ENCODE peak calls at places on chromosomes 11 and 22, in nine cellular contexts. Z, U, G, H, S, F, I, K and R are unnamed samples.

GRCh38 chr11:97683733-97684132 is 1293.9 kb downstream of the JRKL start:
- DNase-seq in F (peak), H (no peak), G (no peak), I (peak), Z (no peak), S (no peak), U (no peak), K (no peak), R (peak)

GRCh38 chr22:20750461-20751184 is 23.3 kb upstream of the SERPIND1 start:
- DNase-seq in I (no peak), K (peak), S (peak), H (peak), Z (peak), U (peak), F (peak), G (peak), R (no peak)

GRCh38 chr22:20439928-20440575 is 2.4 kb upstream of the SCARF2 start:
- DNase-seq in K (no peak), S (no peak), F (no peak), Z (no peak), H (no peak), G (no peak), U (peak), I (no peak), R (peak)

GRCh38 chr11:132142102-132142501 is 771.7 kb downstream of the NTM start:
- DNase-seq in G (no peak), H (no peak), F (no peak), I (no peak), S (no peak), Z (no peak), U (no peak), K (no peak), R (no peak)

GRCh38 chr11:32392840-32393239 is 42.5 kb downstream of the WT1 start:
- DNase-seq in H (no peak), F (no peak), K (no peak), S (no peak), Z (no peak), U (no peak), I (no peak), G (no peak), R (no peak)

GRCh38 chr22:32539631-32540449 is 65.2 kb downstream of the FBXO7 start:
- DNase-seq in U (no peak), K (no peak), S (peak), F (no peak), I (peak), H (peak), G (no peak), Z (no peak), R (no peak)

GRCh38 chr11:10930961-10931760 is 73.3 kb upstream of the ZBED5 start:
- DNase-seq in K (peak), F (peak), U (peak), G (peak), Z (peak), S (peak), H (peak), I (peak), R (peak)

GRCh38 chr11:12496181-12497025 is 119.0 kb downstream of the PARVA start:
- DNase-seq in Z (peak), U (no peak), I (no peak), H (no peak), S (no peak), K (no peak), F (no peak), G (no peak), R (peak)

GRCh38 chr22:20011123-20011992 is 5.3 kb downstream of the ARVCF start:
- DNase-seq in U (no peak), F (no peak), H (no peak), I (no peak), K (no peak), S (no peak), Z (no peak), G (no peak), R (no peak)

GRCh38 chr11:121775276-121775675 is 322.5 kb upstream of the SORL1-AS1 start:
- DNase-seq in S (no peak), U (no peak), I (no peak), K (no peak), F (no peak), H (no peak), G (no peak), Z (no peak), R (no peak)

GRCh38 chr11:11149671-11150459 is 203.2 kb downstream of the CSNK2A3 start:
- DNase-seq in F (no peak), Z (no peak), S (no peak), G (no peak), K (no peak), I (peak), U (no peak), H (no peak), R (peak)

GRCh38 chr22:29306175-29306829 is at the start of gene GAS2L1:
- DNase-seq in G (peak), S (peak), Z (peak), K (peak), H (peak), I (peak), U (peak), F (peak), R (peak)

GRCh38 chr11:57395905-57396623 is 5.6 kb upstream of the PRG2 start:
- DNase-seq in F (no peak), H (no peak), S (no peak), U (no peak), G (no peak), Z (no peak), K (no peak), I (no peak), R (no peak)

GRCh38 chr11:57345555-57346151 is 7.5 kb downstream of the P2RX3 start:
- DNase-seq in G (peak), I (peak), F (peak), Z (peak), K (peak), U (peak), S (peak), H (peak), R (peak)

GRCh38 chr11:114262681-114263509 is 33.3 kb upstream of the NNMT start:
- DNase-seq in F (peak), K (peak), U (peak), Z (peak), H (no peak), S (peak), I (peak), G (peak), R (peak)

GRCh38 chr22:24807284-24807950 is 1.4 kb downstream of the SGSM1 start:
- DNase-seq in H (peak), S (no peak), Z (no peak), U (no peak), K (peak), F (peak), I (no peak), G (no peak), R (peak)

GRCh38 chr22:29782061-29782845 is 15.1 kb downstream of the UQCR10 start:
- DNase-seq in Z (peak), K (peak), U (peak), H (peak), S (peak), I (no peak), F (peak), G (peak), R (peak)

GRCh38 chr11:8808226-8808585 is 102.8 kb upstream of the AKIP1 start:
- DNase-seq in Z (no peak), K (peak), G (no peak), S (no peak), I (no peak), F (no peak), U (no peak), H (no peak), R (peak)

GRCh38 chr11:35649984-35650383 is 12.6 kb upstream of the TRIM44 start:
- DNase-seq in K (peak), I (no peak), Z (peak), S (peak), H (no peak), U (no peak), G (peak), F (peak), R (no peak)

GRCh38 chr11:17486666-17487065 is 10.0 kb upstream of the ABCC8 start:
- DNase-seq in G (no peak), I (no peak), H (no peak), Z (no peak), F (no peak), U (no peak), K (no peak), S (no peak), R (no peak)

GRCh38 chr22:49462795-49463194 is 364.9 kb downstream of the BRD1 start:
- DNase-seq in I (no peak), K (no peak), U (no peak), G (no peak), F (no peak), S (no peak), H (no peak), Z (no peak), R (peak)

GRCh38 chr22:49312601-49313000 is 515.1 kb downstream of the BRD1 start:
- DNase-seq in F (no peak), U (no peak), H (no peak), S (no peak), G (no peak), I (no peak), Z (no peak), K (no peak), R (peak)

GRCh38 chr11:118232659-118233058 is 7.8 kb upstream of the JAML start:
- DNase-seq in S (no peak), H (no peak), Z (no peak), K (no peak), G (no peak), I (no peak), U (no peak), F (no peak), R (no peak)

GRCh38 chr11:72821920-72822799 is 7.9 kb downstream of the ATG16L2 start:
- DNase-seq in H (peak), G (peak), F (peak), U (peak), I (peak), S (peak), K (peak), Z (peak), R (peak)

GRCh38 chr11:35365961-35366360 is 53.4 kb downstream of the SLC1A2 start:
- DNase-seq in G (peak), U (no peak), H (no peak), Z (peak), K (peak), F (peak), S (peak), I (no peak), R (no peak)

GRCh38 chr11:46497498-46497897 is 96.3 kb downstream of the AMBRA1 start:
- DNase-seq in G (no peak), S (no peak), Z (no peak), K (no peak), I (no peak), F (no peak), H (no peak), U (no peak), R (no peak)

GRCh38 chr11:45921561-45922424 is 663 bp upstream of the LARGE2 start:
- DNase-seq in I (peak), U (peak), S (no peak), H (peak), F (no peak), K (no peak), G (no peak), Z (no peak), R (peak)

GRCh38 chr11:112355726-112356125 is 95.1 kb upstream of the PLET1 start:
- DNase-seq in I (no peak), U (peak), Z (peak), F (peak), H (no peak), S (no peak), K (peak), G (peak), R (peak)

GRCh38 chr11:2576536-2576935 is 123.3 kb downstream of the KCNQ1OT1 start:
- DNase-seq in S (no peak), F (no peak), U (peak), G (no peak), Z (no peak), I (no peak), H (peak), K (no peak), R (peak)

GRCh38 chr22:28774378-28774777 is 1.9 kb downstream of the CCDC117 start:
- DNase-seq in Z (no peak), K (no peak), F (no peak), H (no peak), U (no peak), S (no peak), G (no peak), I (no peak), R (no peak)

GRCh38 chr11:32259641-32260081 is 168.8 kb downstream of the RCN1 start:
- DNase-seq in Z (peak), I (peak), G (peak), K (no peak), H (peak), F (peak), U (peak), S (peak), R (no peak)

GRCh38 chr11:59291228-59291627 is 67.5 kb upstream of the OR5AN1 start:
- DNase-seq in K (no peak), Z (no peak), F (no peak), S (no peak), U (no peak), G (no peak), H (no peak), I (no peak), R (no peak)

GRCh38 chr22:30287626-30288413 is 1.5 kb downstream of the CASTOR1 start:
- DNase-seq in G (peak), F (peak), S (peak), I (peak), H (peak), U (peak), Z (peak), K (peak), R (peak)

GRCh38 chr22:50469377-50470305 is 5.2 kb downstream of the SBF1 start:
- DNase-seq in H (peak), F (peak), U (peak), G (peak), I (peak), K (peak), S (peak), Z (peak), R (peak)

GRCh38 chr11:70555092-70555491 is 156.8 kb downstream of the CTTN start:
- DNase-seq in I (no peak), U (no peak), K (no peak), S (no peak), G (no peak), F (no peak), Z (no peak), H (no peak), R (no peak)

GRCh38 chr11:126419801-126420729 is 64.6 kb downstream of the ST3GAL4 start:
- DNase-seq in H (no peak), S (peak), U (no peak), F (peak), Z (peak), G (no peak), I (peak), K (no peak), R (no peak)

GRCh38 chr11:132312616-132313210 is 942.3 kb downstream of the NTM start:
- DNase-seq in I (no peak), K (peak), S (peak), F (peak), H (no peak), G (peak), Z (peak), U (no peak), R (peak)

GRCh38 chr11:100484948-100485347 is 202.1 kb upstream of the ARHGAP42 start:
- DNase-seq in U (no peak), I (no peak), S (no peak), H (no peak), Z (no peak), G (no peak), K (no peak), F (no peak), R (no peak)

GRCh38 chr11:66686100-66686785 is 8.6 kb upstream of the RBM4B start:
- DNase-seq in S (no peak), F (no peak), Z (no peak), G (no peak), H (no peak), K (peak), U (peak), I (no peak), R (no peak)

GRCh38 chr11:36818410-36818809 is 220.4 kb upstream of the RAG2 start:
- DNase-seq in K (peak), S (no peak), U (no peak), I (no peak), H (peak), G (no peak), F (no peak), Z (no peak), R (peak)
- TF ChIP-seq CTCF in K (peak), S (no peak), U (peak), I (peak), H (peak), G (peak), F (peak), Z (peak), R (peak)

GRCh38 chr22:43520632-43521039 is 108.8 kb downstream of the MPPED1 start:
- DNase-seq in I (no peak), F (no peak), S (no peak), U (no peak), H (no peak), Z (no peak), K (no peak), G (no peak), R (no peak)
- H3K4me3 ChIP-seq in I (no peak), F (no peak), S (no peak), U (no peak), H (no peak), Z (no peak), K (no peak), G (no peak), R (no peak)

GRCh38 chr11:14306481-14306880 is 52.5 kb downstream of the RRAS2 start:
- DNase-seq in H (no peak), G (no peak), Z (no peak), S (no peak), I (no peak), F (no peak), U (no peak), K (no peak), R (no peak)
- TF ChIP-seq CTCF in H (no peak), G (no peak), Z (no peak), S (no peak), I (no peak), F (peak), U (no peak), K (no peak), R (peak)

GRCh38 chr11:123429336-123429735 is 733 bp upstream of the GRAMD1B start:
- DNase-seq in I (no peak), Z (peak), U (no peak), S (peak), K (peak), G (peak), F (peak), H (no peak), R (no peak)
- H3K4me3 ChIP-seq in I (no peak), Z (peak), U (no peak), S (peak), K (peak), G (peak), F (no peak), H (no peak), R (peak)

DNA sequence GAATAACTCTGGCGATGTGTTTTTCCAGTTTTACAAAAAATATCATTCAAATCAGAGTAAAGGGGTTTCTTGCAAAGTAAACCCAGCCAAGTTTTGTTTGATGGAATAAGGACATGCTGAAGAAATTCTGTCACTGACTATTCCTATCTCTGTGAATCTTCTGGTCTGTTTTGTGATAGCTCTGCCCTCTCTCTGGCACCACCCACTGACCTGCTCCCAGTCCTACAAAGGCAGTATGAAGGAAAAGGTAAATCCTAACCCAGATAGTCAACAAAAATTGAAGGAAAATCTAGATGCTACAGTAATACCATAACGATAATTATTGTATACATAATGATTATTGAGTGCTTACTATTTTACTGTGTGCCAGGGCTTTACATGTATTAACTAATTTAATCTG is 76.3 kb upstream of the TP53AIP1 start:
- DNase-seq in I (no peak), G (no peak), K (no peak), S (no peak), F (no peak), Z (no peak), H (peak), U (no peak), R (no peak)
- TF ChIP-seq CTCF in I (no peak), G (no peak), K (no peak), S (no peak), F (no peak), Z (no peak), H (no peak), U (no peak), R (peak)

GRCh38 chr22:36333632-36334031 is 54.1 kb downstream of the MYH9 start:
- DNase-seq in K (no peak), S (no peak), G (no peak), I (peak), U (no peak), H (no peak), F (no peak), Z (no peak), R (no peak)
- H3K4me3 ChIP-seq in K (no peak), S (no peak), G (no peak), I (no peak), U (no peak), H (no peak), F (no peak), Z (no peak), R (no peak)

DNA sequence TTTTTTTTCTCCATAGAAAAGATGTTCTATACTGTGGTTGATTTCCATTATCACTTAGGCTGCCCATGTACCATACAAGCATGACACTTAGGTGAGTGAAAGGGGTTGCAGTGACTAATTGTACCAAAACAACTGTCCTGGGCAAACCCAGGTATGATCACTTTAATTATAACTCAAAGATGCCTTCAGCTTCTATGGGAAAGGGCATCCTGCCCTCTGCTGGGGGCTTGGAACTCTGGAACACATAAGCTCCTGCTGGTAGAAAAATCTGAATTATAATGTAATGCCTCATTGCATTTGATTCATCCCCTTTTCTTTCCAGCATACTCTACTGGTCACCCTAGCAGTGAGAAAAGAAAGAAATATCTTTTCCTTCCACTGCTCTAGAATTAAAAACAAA is 206.3 kb downstream of the DDX10 start:
- DNase-seq in I (peak), K (peak), S (peak), H (no peak), G (peak), Z (peak), U (no peak), F (peak), R (peak)
- TF ChIP-seq CTCF in I (peak), K (peak), S (peak), H (peak), G (peak), Z (peak), U (peak), F (peak), R (peak)

GRCh38 chr22:40271440-40271839 is 74.9 kb upstream of the ADSL start:
- DNase-seq in H (no peak), G (no peak), F (no peak), S (no peak), Z (no peak), I (no peak), U (no peak), K (no peak), R (no peak)

GRCh38 chr22:40273319-40273718 is 73.0 kb upstream of the ADSL start:
- DNase-seq in K (no peak), F (no peak), Z (no peak), H (no peak), U (no peak), S (no peak), G (no peak), I (no peak), R (no peak)

GRCh38 chr22:40265783-40266182 is 80.5 kb upstream of the ADSL start:
- DNase-seq in S (no peak), K (no peak), G (no peak), F (no peak), H (no peak), Z (no peak), I (no peak), U (no peak), R (no peak)

GRCh38 chr22:40270031-40270430 is 76.3 kb upstream of the ADSL start:
- DNase-seq in U (no peak), F (no peak), H (no peak), S (no peak), I (no peak), G (no peak), K (no peak), Z (no peak), R (no peak)

DNA sequence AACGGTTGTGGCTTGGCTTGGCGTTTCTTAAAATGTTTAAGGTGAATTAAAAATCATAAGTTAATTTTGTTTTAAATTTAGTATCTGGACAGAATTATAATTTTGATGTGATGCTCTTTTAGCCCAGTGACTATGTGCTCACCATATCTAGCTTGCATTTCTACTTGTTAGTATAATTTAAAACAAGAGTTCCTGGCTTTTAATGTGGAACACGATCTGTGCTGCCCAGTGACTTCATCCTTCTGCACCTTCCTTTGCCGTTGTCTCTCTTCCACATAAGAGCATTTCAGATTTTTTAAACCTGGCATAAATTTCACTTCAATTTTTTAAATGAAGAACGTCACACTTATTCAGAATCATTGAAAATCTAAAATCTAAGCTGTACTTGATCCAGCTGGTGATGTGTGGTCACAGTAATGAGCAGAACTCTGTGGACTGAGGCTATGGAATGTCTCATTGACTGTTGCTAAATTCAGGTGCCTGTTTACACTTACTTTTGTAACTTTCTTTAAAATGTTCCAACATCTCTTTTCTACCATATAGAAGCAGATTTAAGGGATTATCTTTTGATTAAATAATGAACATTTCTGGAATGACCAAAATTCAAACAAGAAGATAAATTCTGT is 75.4 kb upstream of the ADSL start:
- DNase-seq in I (no peak), G (peak), F (no peak), Z (no peak), K (no peak), U (no peak), S (no peak), H (no peak), R (no peak)
- H3K4me3 ChIP-seq in I (no peak), G (no peak), F (no peak), Z (no peak), K (no peak), U (no peak), S (no peak), H (no peak), R (no peak)